ENCODE peak calls at places on chromosomes 12 and 14, in six cellular contexts. O is Panc1; V is heart left ventricle; F is neural crest cell; M is GM23338; C is CD8-positive, alpha-beta T cell. I is an unnamed sample.

GRCh38 chr12:67650528-67651379 is 2.2 kb downstream of the DYRK2 start:
- DNase-seq in O (no peak), V (no peak), F (no peak), M (no peak), C (no peak), I (no peak)

GRCh38 chr12:98645572-98646067 is 530 bp downstream of the APAF1 start:
- DNase-seq in O (no peak), V (no peak), F (no peak), M (peak; percentile 41), C (no peak), I (no peak)

GRCh38 chr12:44812062-44812461 is 64.1 kb downstream of the NELL2 start:
- DNase-seq in O (no peak), V (no peak), F (no peak), M (peak; percentile 59), C (no peak), I (peak; percentile 38)

GRCh38 chr14:95045255-95045701 is 112.1 kb downstream of the DICER1 start:
- DNase-seq in O (no peak), V (no peak), F (no peak), M (no peak), C (no peak), I (no peak)

GRCh38 chr12:98637068-98637467 is 7.5 kb downstream of the IKBIP start:
- DNase-seq in O (no peak), V (no peak), F (no peak), M (no peak), C (no peak), I (no peak)

GRCh38 chr14:74105381-74105780 is 20.6 kb downstream of the LIN52 start:
- DNase-seq in O (no peak), V (no peak), F (no peak), M (no peak), C (no peak), I (no peak)

GRCh38 chr14:102235275-102235897 is 69.6 kb downstream of the MOK start:
- DNase-seq in O (peak; percentile 32), V (peak; percentile 86), F (peak; percentile 75), M (peak; percentile 94), C (peak; percentile 80), I (peak; percentile 71)

GRCh38 chr12:2876431-2877046 is 435 bp downstream of the FOXM1 start:
- DNase-seq in O (no peak), V (no peak), F (no peak), M (peak; percentile 52), C (no peak), I (peak; percentile 61)

GRCh38 chr12:80745851-80746250 is 29.1 kb downstream of the MYF5 start:
- DNase-seq in O (no peak), V (no peak), F (no peak), M (no peak), C (no peak), I (no peak)

GRCh38 chr14:51442513-51443175 is 202.6 kb downstream of the TMX1 start:
- DNase-seq in O (peak; percentile 70), V (no peak), F (no peak), M (no peak), C (no peak), I (no peak)

GRCh38 chr14:58238252-58239247 is 6.1 kb upstream of the PSMA3 start:
- DNase-seq in O (no peak), V (no peak), F (no peak), M (peak; percentile 60), C (no peak), I (peak; percentile 18)

GRCh38 chr14:59251811-59252771 is 63.6 kb downstream of the DAAM1 start:
- DNase-seq in O (no peak), V (no peak), F (no peak), M (peak; percentile 33), C (no peak), I (no peak)

GRCh38 chr12:58918475-58918874 is 1.8 kb downstream of the LRIG3 start:
- DNase-seq in O (no peak), V (no peak), F (no peak), M (no peak), C (no peak), I (no peak)

GRCh38 chr12:120110550-120111501 is 5.7 kb downstream of the RAB35 start:
- DNase-seq in O (no peak), V (peak; percentile 87), F (no peak), M (peak; percentile 47), C (peak; percentile 70), I (no peak)

GRCh38 chr14:20820063-20820904 is 17.6 kb upstream of the RNASE1 start:
- DNase-seq in O (no peak), V (no peak), F (no peak), M (peak; percentile 91), C (no peak), I (no peak)

GRCh38 chr12:28893365-28893764 is 255.7 kb upstream of the FAR2 start:
- DNase-seq in O (no peak), V (no peak), F (no peak), M (no peak), C (no peak), I (no peak)

GRCh38 chr12:103632554-103633216 is 45.6 kb downstream of the STAB2 start:
- DNase-seq in O (peak; percentile 61), V (peak; percentile 63), F (peak; percentile 82), M (peak; percentile 89), C (no peak), I (peak; percentile 80)

GRCh38 chr12:124149287-124149686 is 145.6 kb upstream of the RFLNA start:
- DNase-seq in O (no peak), V (no peak), F (no peak), M (no peak), C (no peak), I (no peak)

GRCh38 chr12:106903241-106903950 is 52.3 kb upstream of the TMEM263 start:
- DNase-seq in O (no peak), V (peak; percentile 79), F (peak; percentile 74), M (peak; percentile 92), C (peak; percentile 80), I (peak; percentile 74)

GRCh38 chr12:64269161-64269560 is 47.1 kb upstream of the KICS2 start:
- DNase-seq in O (no peak), V (no peak), F (no peak), M (no peak), C (no peak), I (no peak)

GRCh38 chr12:132132609-132133430 is 11.3 kb downstream of the DDX51 start:
- DNase-seq in O (no peak), V (no peak), F (no peak), M (no peak), C (no peak), I (no peak)

GRCh38 chr14:90248594-90248993 is 7.8 kb upstream of the PSMC1 start:
- DNase-seq in O (no peak), V (no peak), F (no peak), M (no peak), C (no peak), I (no peak)

GRCh38 chr12:33786532-33786931 is 235.8 kb upstream of the ALG10 start:
- DNase-seq in O (no peak), V (no peak), F (no peak), M (no peak), C (no peak), I (no peak)

GRCh38 chr12:89411846-89412245 is 59.5 kb upstream of the DUSP6 start:
- DNase-seq in O (no peak), V (no peak), F (no peak), M (no peak), C (no peak), I (no peak)

GRCh38 chr12:104740668-104741067 is 217.4 kb downstream of the SLC41A2 start:
- DNase-seq in O (no peak), V (no peak), F (no peak), M (no peak), C (no peak), I (no peak)

DNA sequence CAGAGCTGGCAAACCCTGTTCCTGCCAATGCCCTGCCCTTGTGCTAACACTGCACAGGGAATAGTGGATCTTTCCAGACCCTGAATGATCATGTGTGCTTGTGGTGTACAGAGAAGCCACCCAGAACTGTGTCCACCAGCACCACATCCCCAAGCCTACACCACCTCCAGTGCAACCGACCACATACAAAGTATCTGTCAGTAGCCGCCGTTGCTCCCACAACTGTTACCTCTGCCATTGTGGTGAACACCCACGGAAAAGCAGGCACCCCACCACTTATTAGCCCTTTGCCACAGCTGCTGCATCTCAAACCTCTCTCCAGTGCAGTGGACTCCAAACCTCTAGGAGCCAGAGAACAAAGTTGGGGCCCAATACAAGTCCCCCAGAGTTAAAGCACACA is 1049.6 kb downstream of the TRHDE start:
- DNase-seq in O (no peak), V (peak; percentile 31), F (no peak), M (no peak), C (no peak), I (no peak)
- TF ChIP-seq CTCF in O (no peak), V (no peak), F (no peak), M (no peak), C (no peak), I (no peak)

DNA sequence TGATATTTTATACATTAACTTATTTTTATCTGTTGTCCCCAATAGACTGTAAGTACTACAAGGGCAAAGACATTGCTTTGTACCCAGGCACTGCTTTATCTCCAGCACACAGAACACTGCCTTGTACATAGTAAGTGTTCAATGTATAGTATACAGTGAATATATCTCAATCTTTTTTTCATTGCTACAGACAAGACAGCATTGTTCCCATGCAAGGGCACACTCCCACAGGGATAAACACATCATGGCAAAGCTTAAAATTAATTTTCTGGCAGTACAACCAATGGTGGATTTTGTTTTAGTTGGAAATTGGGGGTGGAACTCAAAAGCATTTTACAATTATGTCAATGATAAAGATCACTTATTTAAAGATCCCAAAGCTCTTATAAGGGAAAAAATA is 112.3 kb upstream of the EEA1 start:
- DNase-seq in O (no peak), V (no peak), F (no peak), M (no peak), C (no peak), I (no peak)
- TF ChIP-seq CTCF in O (no peak), V (no peak), F (no peak), M (no peak), C (no peak), I (no peak)

GRCh38 chr12:82625523-82625922 is 61.2 kb upstream of the TMTC2 start:
- DNase-seq in O (no peak), V (no peak), F (no peak), M (peak; percentile 12), C (no peak), I (no peak)

GRCh38 chr12:82627799-82628198 is 58.9 kb upstream of the TMTC2 start:
- DNase-seq in O (no peak), V (no peak), F (no peak), M (peak; percentile 73), C (no peak), I (no peak)
- TF ChIP-seq CTCF in O (peak; percentile 54), V (no peak), F (peak; percentile 65), M (peak; percentile 83), C (no peak), I (peak; percentile 51)

DNA sequence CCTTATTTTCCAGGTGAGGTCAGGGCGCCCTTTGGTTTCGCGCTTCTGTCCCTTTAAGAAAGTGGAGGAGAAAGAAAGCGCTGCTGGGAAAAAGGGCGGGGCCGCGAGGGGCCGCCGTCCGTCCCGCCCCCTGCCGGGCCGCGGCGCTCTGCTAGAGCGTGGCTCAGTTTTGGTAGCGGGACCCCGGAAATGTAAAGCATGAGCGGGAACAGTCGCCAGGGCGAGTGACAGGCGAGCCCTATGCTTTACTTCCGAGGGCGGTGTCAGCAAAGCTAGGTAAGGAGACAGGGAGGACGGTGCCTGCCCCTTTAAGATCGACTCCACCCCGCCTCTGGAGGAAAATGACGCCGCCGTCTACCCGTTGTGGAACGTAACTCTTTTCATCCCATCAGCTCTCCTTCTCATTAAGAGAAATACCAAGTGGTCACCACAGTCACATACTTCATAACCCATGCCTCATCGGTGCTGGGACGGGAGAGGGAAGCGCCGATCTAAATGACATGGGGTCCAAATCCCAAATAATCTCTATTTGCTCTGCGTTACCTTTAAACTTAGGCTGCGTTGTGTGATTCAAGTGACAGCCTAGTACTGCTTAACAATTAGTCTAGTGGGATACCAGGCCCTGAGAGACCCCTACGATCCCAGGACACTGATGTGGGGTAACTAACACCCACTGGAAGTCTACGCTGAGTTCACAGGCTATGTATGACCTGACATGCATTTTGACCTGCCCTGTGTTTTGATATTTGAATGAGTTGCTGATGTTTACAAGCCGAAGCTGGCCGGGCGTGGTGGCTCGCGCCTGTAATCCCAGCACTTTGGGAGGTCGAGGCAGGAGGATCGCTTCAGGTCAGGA is at the start of gene ETFBKMT:
- DNase-seq in O (peak; percentile 94), V (peak; percentile 91), F (peak; percentile 70), M (peak; percentile 95), C (peak; percentile 94), I (peak; percentile 99)
- TF ChIP-seq CTCF in O (peak; percentile 45), V (no peak), F (peak; percentile 63), M (peak; percentile 19), C (peak; percentile 22), I (peak; percentile 51)

I was measured in Caco-2.